ENCODE peak calls at places on chromosome 7, in seven cellular contexts. Y is H1, H is GM12878, A is HepG2, F is K562, G is GM12892, E is SK-N-SH. L is an unnamed sample.

GRCh38 chr7:85094046-85094720 is 92.7 kb downstream of the SEMA3D start:
- DNase-seq in E (no peak), A (no peak), F (no peak), G (no peak), H (no peak), Y (no peak), L (no peak)

GRCh38 chr7:30445770-30446169 is 32.8 kb downstream of the NOD1 start:
- DNase-seq in A (peak), F (peak), G (peak), Y (no peak), E (no peak), H (peak), L (peak)

GRCh38 chr7:99607548-99607947 is 9.2 kb upstream of the ZSCAN25 start:
- DNase-seq in E (no peak), H (no peak), F (no peak), G (no peak), A (no peak), Y (no peak), L (no peak)

GRCh38 chr7:50418086-50418515 is 32.0 kb downstream of the FIGNL1 start:
- DNase-seq in G (no peak), F (peak), E (peak), Y (peak), H (no peak), A (peak), L (no peak)

GRCh38 chr7:130071701-130072622 is 1.6 kb downstream of the KLHDC10 start:
- DNase-seq in A (peak), Y (peak), F (peak), G (peak), H (peak), E (peak), L (peak)

GRCh38 chr7:39615350-39615975 is 7.9 kb upstream of the RALA start:
- DNase-seq in E (no peak), F (no peak), G (no peak), H (no peak), A (no peak), Y (no peak), L (no peak)

GRCh38 chr7:131241381-131241780 is 86.3 kb upstream of the MKLN1 start:
- DNase-seq in A (no peak), H (no peak), Y (no peak), E (no peak), F (no peak), G (no peak), L (no peak)

GRCh38 chr7:35035511-35035921 is 1.8 kb downstream of the DPY19L1 start:
- DNase-seq in A (peak), H (no peak), E (no peak), Y (no peak), G (no peak), F (peak), L (no peak)

GRCh38 chr7:77199008-77199966 is at the start of gene FGL2:
- DNase-seq in Y (no peak), E (no peak), H (no peak), A (no peak), G (no peak), F (no peak), L (no peak)

GRCh38 chr7:26681819-26682418 is 182.5 kb downstream of the SKAP2 start:
- DNase-seq in Y (no peak), E (peak), H (no peak), F (peak), A (no peak), G (no peak), L (no peak)

GRCh38 chr7:24175603-24176002 is 108.4 kb upstream of the NPY start:
- DNase-seq in E (no peak), A (no peak), Y (no peak), H (no peak), G (no peak), F (no peak), L (no peak)

GRCh38 chr7:21947056-21947455 is 1.4 kb upstream of the CDCA7L start:
- DNase-seq in E (no peak), A (no peak), F (no peak), H (no peak), G (no peak), Y (no peak), L (no peak)
- TF ChIP-seq TAF1 in E (no peak), A (no peak), F (no peak), H (no peak), G (no peak), Y (no peak), L (no peak)

DNA sequence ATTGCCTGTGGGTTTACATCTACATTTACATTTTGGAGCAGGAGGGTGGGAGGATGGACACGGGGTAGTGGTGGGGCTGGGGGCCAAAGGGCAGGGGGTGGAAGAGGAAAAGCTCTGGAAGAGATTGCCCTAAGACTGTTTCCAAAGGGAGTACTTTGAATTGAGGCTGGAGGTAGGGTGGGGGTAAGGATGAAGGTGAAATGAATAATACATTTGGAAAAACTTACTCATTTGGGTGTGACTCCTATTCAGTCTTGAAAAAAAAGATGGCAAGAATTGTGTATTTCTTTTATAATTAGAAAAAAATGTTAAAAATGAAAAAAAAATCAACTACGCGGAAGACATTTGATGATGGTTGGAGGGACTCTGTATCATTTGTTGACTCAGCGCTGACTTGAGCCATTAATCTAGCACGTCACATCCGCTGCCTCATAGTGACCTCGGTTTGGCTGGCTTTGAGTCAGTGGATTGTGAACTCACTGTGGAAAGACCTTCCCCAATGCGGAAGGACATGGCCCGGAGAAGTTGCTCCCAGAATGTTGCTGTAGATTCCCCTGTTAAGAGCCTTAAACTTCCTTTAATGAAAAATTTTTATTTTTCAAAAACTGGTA is 2.8 kb downstream of the FAM180A start:
- DNase-seq in A (no peak), Y (no peak), H (no peak), F (peak), E (no peak), G (no peak), L (no peak)
- TF ChIP-seq POLR2AphosphoS5 in A (no peak), Y (no peak), H (no peak), F (no peak), E (peak), G (no peak), L (no peak)

GRCh38 chr7:47830015-47830414 is 118.3 kb downstream of the PKD1L1 start:
- DNase-seq in H (no peak), E (no peak), G (no peak), Y (no peak), F (no peak), A (no peak), L (no peak)
- TF ChIP-seq TAF1 in H (no peak), E (no peak), G (no peak), Y (no peak), F (no peak), A (no peak), L (no peak)

GRCh38 chr7:7970113-7970619 is 1.6 kb downstream of the GLCCI1 start:
- DNase-seq in Y (no peak), H (no peak), F (no peak), E (peak), G (no peak), A (no peak), L (no peak)

GRCh38 chr7:7971308-7972040 is 2.9 kb downstream of the GLCCI1 start:
- DNase-seq in G (no peak), F (no peak), Y (no peak), H (no peak), A (no peak), E (no peak), L (no peak)

GRCh38 chr7:7972927-7973594 is 4.5 kb downstream of the GLCCI1 start:
- DNase-seq in G (no peak), A (no peak), F (no peak), E (no peak), Y (no peak), H (no peak), L (no peak)

GRCh38 chr7:7970620-7971307 is 2.2 kb downstream of the GLCCI1 start:
- DNase-seq in G (no peak), E (peak), A (no peak), H (no peak), F (peak), Y (no peak), L (no peak)

GRCh38 chr7:7972128-7972527 is 3.5 kb downstream of the GLCCI1 start:
- DNase-seq in A (no peak), Y (no peak), F (peak), H (no peak), G (no peak), E (peak), L (no peak)
- TF ChIP-seq POLR2AphosphoS5 in A (no peak), Y (no peak), F (no peak), H (no peak), G (peak), E (no peak), L (no peak)

DNA sequence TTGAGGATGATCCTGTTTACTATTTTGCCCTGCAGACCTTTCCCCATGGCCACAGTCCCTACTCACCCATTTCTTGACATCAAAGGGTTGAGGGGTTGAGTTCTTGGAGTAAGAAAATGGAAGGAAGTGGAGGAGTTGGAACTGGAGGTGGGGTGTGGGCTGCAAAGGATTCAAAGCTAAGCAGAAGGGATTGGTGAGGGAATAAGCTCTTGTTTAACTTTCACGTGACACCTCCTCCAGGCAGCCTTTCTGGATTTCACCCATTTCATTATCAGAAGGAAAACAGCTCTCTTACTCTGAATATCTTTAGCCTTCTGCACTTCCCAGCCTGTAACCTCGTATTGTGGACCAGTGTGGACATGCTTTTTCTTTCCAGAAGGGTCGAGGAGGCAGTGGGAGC is 13.7 kb downstream of the MOSPD3 start:
- DNase-seq in F (no peak), Y (no peak), E (no peak), G (no peak), A (no peak), H (no peak), L (no peak)
- TF ChIP-seq TAF1 in F (no peak), Y (no peak), E (no peak), G (no peak), A (no peak), H (no peak), L (no peak)

DNA sequence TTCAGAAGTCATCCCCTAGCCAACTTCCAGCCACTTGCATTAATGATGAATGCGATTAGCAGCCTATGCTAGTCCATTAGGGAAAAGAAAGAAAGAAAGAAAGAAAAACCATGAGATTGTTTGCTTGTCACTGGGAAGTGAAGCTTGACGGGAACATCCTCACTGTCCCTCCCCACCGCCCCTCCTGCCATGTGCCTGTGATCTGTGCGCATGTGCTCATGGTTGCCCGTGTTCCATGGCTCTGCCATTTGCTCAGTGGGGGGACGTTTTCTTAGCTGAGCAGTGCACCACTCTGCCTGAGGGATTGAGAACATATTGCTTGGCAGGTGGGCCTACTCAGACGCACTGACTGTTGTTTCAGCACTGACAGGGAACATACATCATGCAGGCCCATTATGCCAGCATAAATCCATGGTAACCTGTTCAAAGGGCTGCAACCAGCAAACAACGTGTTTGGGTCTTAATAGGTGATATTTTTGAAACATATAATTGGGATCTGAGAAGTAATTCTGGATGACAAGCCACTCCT is 747.9 kb upstream of the GALNT17 start:
- DNase-seq in A (no peak), E (no peak), Y (no peak), F (no peak), H (no peak), G (no peak), L (no peak)
- TF ChIP-seq POLR2AphosphoS5 in A (no peak), E (no peak), Y (no peak), F (no peak), H (no peak), G (no peak), L (no peak)

GRCh38 chr7:69599879-69600764 is 1.8 kb downstream of the AUTS2 start:
- DNase-seq in A (no peak), E (peak), Y (no peak), F (no peak), H (no peak), G (no peak), L (no peak)

GRCh38 chr7:69603351-69603750 is 5.1 kb downstream of the AUTS2 start:
- DNase-seq in F (no peak), G (no peak), H (no peak), E (no peak), A (no peak), Y (no peak), L (no peak)

GRCh38 chr7:69602522-69602921 is 4.2 kb downstream of the AUTS2 start:
- DNase-seq in A (no peak), G (no peak), Y (no peak), F (no peak), H (no peak), E (no peak), L (no peak)

GRCh38 chr7:69605070-69605469 is 6.8 kb downstream of the AUTS2 start:
- DNase-seq in F (no peak), Y (no peak), G (no peak), E (no peak), H (no peak), A (no peak), L (no peak)

DNA sequence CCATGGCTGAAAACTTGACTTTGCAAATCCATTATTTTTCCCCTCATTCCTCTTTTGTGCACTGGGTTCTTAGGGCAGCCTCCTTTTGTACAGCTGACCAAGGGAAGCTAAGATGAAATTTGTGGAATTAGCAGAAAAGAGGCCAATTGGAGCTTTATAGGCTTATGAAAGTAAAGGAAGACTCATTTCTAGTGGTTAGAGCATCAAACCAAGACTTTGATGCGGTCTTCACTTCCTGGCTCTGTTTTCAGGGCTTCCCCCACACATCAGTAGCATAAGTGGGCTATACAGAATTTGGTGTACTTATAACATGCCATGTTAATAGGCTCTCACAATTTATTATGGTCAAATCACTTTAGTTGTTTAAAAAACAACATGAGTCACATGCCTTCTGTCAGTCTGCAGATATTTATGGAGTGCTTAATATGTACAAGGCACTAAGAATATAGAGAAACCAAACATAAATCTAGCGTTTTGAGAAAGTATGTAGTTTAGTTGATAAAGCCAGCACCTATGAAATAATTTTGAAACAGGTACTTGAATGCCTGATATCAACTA is 5.7 kb downstream of the AUTS2 start:
- DNase-seq in G (no peak), H (peak), F (no peak), A (no peak), E (no peak), Y (no peak), L (no peak)
- TF ChIP-seq TAF1 in G (no peak), H (no peak), F (no peak), A (no peak), E (no peak), Y (no peak), L (no peak)

GRCh38 chr7:1940402-1940786 is 270.3 kb downstream of the ELFN1 start:
- DNase-seq in E (no peak), H (peak), A (no peak), F (peak), G (peak), Y (no peak), L (peak)
- TF ChIP-seq POLR2AphosphoS5 in E (no peak), H (no peak), A (no peak), F (no peak), G (peak), Y (no peak), L (peak)

GRCh38 chr7:106775552-106775936 is 89.5 kb upstream of the PIK3CG start:
- DNase-seq in G (no peak), H (no peak), E (no peak), Y (no peak), A (no peak), F (peak), L (no peak)
- TF ChIP-seq TAF1 in G (no peak), H (no peak), E (peak), Y (no peak), A (no peak), F (peak), L (no peak)

L was measured in GM12891.